ENCODE peak calls at places on chromosomes 1 and 21, in seven cellular contexts. W is aorta, V is NCI-H446, Y is mucosa of descending colon, H is GM23248, Z is body of pancreas, U is esophagus squamous epithelium. J is an unnamed sample.

GRCh38 chr21:15837603-15838002 is 107.8 kb downstream of the USP25 start:
- DNase-seq in W (no peak), V (no peak), Z (no peak), Y (no peak), H (peak; percentile 54), U (no peak), J (no peak)

GRCh38 chr1:11400155-11400554 is 78.8 kb upstream of the DISP3 start:
- DNase-seq in W (no peak), U (no peak), Y (no peak), H (no peak), V (no peak), Z (no peak), J (no peak)

GRCh38 chr1:228343211-228343661 is 63.4 kb downstream of the TRIM11 start:
- DNase-seq in V (no peak), U (no peak), H (no peak), W (peak; percentile 30), Z (peak; percentile 4), Y (no peak), J (no peak)

GRCh38 chr1:11598461-11598860 is 55.8 kb downstream of the FBXO2 start:
- DNase-seq in H (peak; percentile 59), Y (no peak), W (no peak), V (no peak), U (no peak), Z (no peak), J (no peak)

GRCh38 chr21:27480841-27481261 is 514.0 kb upstream of the ADAMTS5 start:
- DNase-seq in Y (no peak), U (no peak), W (no peak), V (no peak), H (peak; percentile 68), Z (no peak), J (no peak)

GRCh38 chr21:29347274-29347681 is 48.6 kb downstream of the BACH1 start:
- DNase-seq in U (no peak), Y (no peak), H (peak; percentile 4), W (no peak), V (no peak), Z (no peak), J (no peak)

GRCh38 chr1:22487781-22488180 is 36.1 kb downstream of the ZBTB40 start:
- DNase-seq in U (no peak), V (no peak), Y (no peak), W (no peak), Z (no peak), H (no peak), J (no peak)

GRCh38 chr1:93448983-93449805 is 1.3 kb downstream of the FNBP1L start:
- DNase-seq in H (peak; percentile 76), W (no peak), Z (peak; percentile 48), U (no peak), V (peak; percentile 32), Y (peak; percentile 78), J (no peak)

GRCh38 chr1:180157108-180157507 is 2.4 kb downstream of the QSOX1 start:
- DNase-seq in H (peak; percentile 76), Y (no peak), Z (no peak), W (no peak), U (no peak), V (no peak), J (no peak)

GRCh38 chr21:43369124-43369523 is 57.8 kb downstream of the SIK1 start:
- DNase-seq in H (peak; percentile 95), U (no peak), W (no peak), Y (no peak), V (peak; percentile 16), Z (no peak), J (no peak)

GRCh38 chr1:115929846-115930245 is 46.5 kb upstream of the SLC22A15 start:
- DNase-seq in H (peak; percentile 85), Y (no peak), W (no peak), U (no peak), Z (no peak), V (peak; percentile 53), J (no peak)

GRCh38 chr21:36429672-36430546 is 44.7 kb downstream of the CHAF1B start:
- DNase-seq in V (no peak), U (peak; percentile 22), Y (peak; percentile 68), Z (peak; percentile 39), W (peak; percentile 93), H (peak; percentile 100), J (peak; percentile 74)

GRCh38 chr1:82538876-82539275 is 738.1 kb downstream of the ADGRL2 start:
- DNase-seq in Y (no peak), V (no peak), Z (no peak), H (peak; percentile 27), U (no peak), W (no peak), J (no peak)

GRCh38 chr1:3627515-3628253 is 2.9 kb downstream of the TPRG1L start:
- DNase-seq in H (no peak), U (no peak), W (no peak), Y (peak; percentile 52), Z (no peak), V (no peak), J (no peak)

GRCh38 chr1:54804471-54805132 is 3.5 kb upstream of the TTC22 start:
- DNase-seq in U (no peak), Z (no peak), Y (no peak), V (no peak), H (peak; percentile 72), W (no peak), J (no peak)

GRCh38 chr1:205323794-205324193 is 2.2 kb upstream of the NUAK2 start:
- DNase-seq in U (no peak), H (no peak), V (no peak), Y (no peak), Z (no peak), W (no peak), J (no peak)

GRCh38 chr1:23592209-23592905 is 33.1 kb upstream of the ID3 start:
- DNase-seq in V (peak; percentile 92), Y (no peak), U (no peak), H (peak; percentile 35), Z (no peak), W (no peak), J (no peak)

GRCh38 chr1:25568834-25569598 is 25.6 kb downstream of the LDLRAP1 start:
- DNase-seq in W (no peak), Y (no peak), V (no peak), H (peak; percentile 98), Z (no peak), U (no peak), J (no peak)

GRCh38 chr1:117671781-117672501 is 66.1 kb downstream of the TENT5C start:
- DNase-seq in U (no peak), Y (no peak), H (peak; percentile 49), V (peak; percentile 70), Z (peak; percentile 62), W (peak; percentile 80), J (no peak)

GRCh38 chr1:22038036-22038435 is 14.5 kb upstream of the CDC42 start:
- DNase-seq in Z (no peak), W (no peak), Y (no peak), V (no peak), H (peak; percentile 56), U (no peak), J (no peak)

GRCh38 chr1:110312188-110313121 is 26.7 kb upstream of the RBM15 start:
- DNase-seq in V (peak; percentile 86), Y (peak; percentile 68), Z (peak; percentile 84), H (peak; percentile 93), W (peak; percentile 88), U (no peak), J (peak; percentile 36)

GRCh38 chr21:37082375-37082774 is 9.3 kb downstream of the TTC3 start:
- DNase-seq in Y (no peak), Z (no peak), H (no peak), W (no peak), V (peak; percentile 35), U (no peak), J (no peak)

GRCh38 chr1:3013371-3014038 is 7.8 kb upstream of the ACTRT2 start:
- DNase-seq in H (no peak), U (no peak), Y (peak; percentile 31), W (peak; percentile 44), V (no peak), Z (no peak), J (no peak)

GRCh38 chr1:202251424-202252256 is 58.0 kb downstream of the LGR6 start:
- DNase-seq in Z (no peak), Y (no peak), U (no peak), W (no peak), V (no peak), H (no peak), J (no peak)

GRCh38 chr1:170164103-170164763 is 18.5 kb downstream of the NTMT2 start:
- DNase-seq in U (no peak), H (no peak), Z (no peak), V (no peak), W (no peak), Y (no peak), J (no peak)

GRCh38 chr1:61079898-61080336 is 2.4 kb upstream of the NFIA start:
- DNase-seq in Z (peak; percentile 83), H (peak; percentile 83), Y (peak; percentile 81), W (peak; percentile 84), V (peak; percentile 90), U (no peak), J (no peak)

GRCh38 chr1:246450485-246451251 is 56.4 kb downstream of the SMYD3 start:
- DNase-seq in Z (no peak), Y (no peak), W (no peak), U (no peak), V (peak; percentile 58), H (peak; percentile 58), J (no peak)

GRCh38 chr1:4915159-4915558 is 260.8 kb downstream of the AJAP1 start:
- DNase-seq in V (no peak), H (no peak), Z (no peak), U (no peak), W (no peak), Y (no peak), J (no peak)

GRCh38 chr1:40593449-40594186 is 62.2 kb downstream of the ZNF684 start:
- DNase-seq in H (no peak), Y (no peak), U (no peak), W (no peak), Z (no peak), V (no peak), J (no peak)

GRCh38 chr1:26822737-26823395 is 3.6 kb upstream of the ZDHHC18 start:
- DNase-seq in V (no peak), H (no peak), Z (no peak), U (no peak), W (no peak), Y (no peak), J (no peak)

GRCh38 chr21:44951186-44951915 is 11.5 kb downstream of the SLX9 start:
- DNase-seq in Y (peak; percentile 48), Z (no peak), W (peak; percentile 46), U (no peak), H (no peak), V (no peak), J (no peak)

GRCh38 chr21:9737871-9738520 is 783.4 kb upstream of the TPTE start:
- DNase-seq in Y (no peak), U (no peak), W (no peak), H (no peak), V (no peak), Z (no peak), J (no peak)

GRCh38 chr1:224617410-224618361 is 1.6 kb downstream of the CNIH3 start:
- DNase-seq in Z (no peak), Y (no peak), V (no peak), H (peak; percentile 24), U (no peak), W (no peak), J (no peak)

GRCh38 chr1:54199151-54199764 is 572 bp downstream of the CYB5RL start:
- DNase-seq in H (peak; percentile 51), Z (no peak), Y (no peak), W (no peak), U (no peak), V (no peak), J (no peak)

GRCh38 chr1:50531027-50531426 is 107.8 kb upstream of the DMRTA2 start:
- DNase-seq in H (no peak), Y (no peak), W (no peak), U (no peak), Z (no peak), V (no peak), J (no peak)

J was measured in GM12892.